ENCODE peak calls at places on chromosomes 5 and 9, in six cellular contexts. W, L, S, A, J and I are unnamed samples.

GRCh38 chr9:36995927-36996471 is 38.1 kb downstream of the PAX5 start:
- DNase-seq in W (peak; percentile 70), L (peak; percentile 36), S (no peak), A (no peak), J (peak; percentile 20), I (peak; percentile 45)

GRCh38 chr5:151204051-151204450 is 19.8 kb downstream of the CCDC69 start:
- DNase-seq in W (no peak), L (no peak), S (no peak), A (no peak), J (no peak), I (no peak)

GRCh38 chr5:32462618-32463017 is 18.1 kb upstream of the ZFR start:
- DNase-seq in W (peak; percentile 92), L (no peak), S (no peak), A (no peak), J (no peak), I (no peak)

GRCh38 chr9:4293293-4293931 is 6.5 kb downstream of the GLIS3 start:
- DNase-seq in W (peak; percentile 97), L (no peak), S (peak; percentile 67), A (no peak), J (no peak), I (no peak)

GRCh38 chr9:69036319-69036718 is 767 bp downstream of the FXN start:
- DNase-seq in W (peak; percentile 41), L (no peak), S (no peak), A (no peak), J (no peak), I (peak; percentile 47)

GRCh38 chr5:132263548-132264261 is 6.2 kb downstream of the PDLIM4 start:
- DNase-seq in W (peak; percentile 95), L (no peak), S (no peak), A (no peak), J (no peak), I (no peak)

GRCh38 chr9:3244963-3245653 is 280.7 kb downstream of the RFX3 start:
- DNase-seq in W (peak; percentile 15), L (no peak), S (no peak), A (peak; percentile 34), J (no peak), I (no peak)

GRCh38 chr5:163822548-163822947 is 317.1 kb downstream of the MAT2B start:
- DNase-seq in W (no peak), L (no peak), S (no peak), A (no peak), J (no peak), I (no peak)

GRCh38 chr5:51997908-51998307 is 614.7 kb downstream of the ISL1 start:
- DNase-seq in W (no peak), L (no peak), S (no peak), A (no peak), J (no peak), I (no peak)

GRCh38 chr9:133472753-133473378 is 6.0 kb downstream of the SLC2A6 start:
- DNase-seq in W (no peak), L (no peak), S (no peak), A (no peak), J (no peak), I (no peak)

GRCh38 chr9:129486496-129487306 is 134.2 kb downstream of the C9orf50 start:
- DNase-seq in W (peak; percentile 84), L (no peak), S (no peak), A (no peak), J (peak; percentile 86), I (no peak)

DNA sequence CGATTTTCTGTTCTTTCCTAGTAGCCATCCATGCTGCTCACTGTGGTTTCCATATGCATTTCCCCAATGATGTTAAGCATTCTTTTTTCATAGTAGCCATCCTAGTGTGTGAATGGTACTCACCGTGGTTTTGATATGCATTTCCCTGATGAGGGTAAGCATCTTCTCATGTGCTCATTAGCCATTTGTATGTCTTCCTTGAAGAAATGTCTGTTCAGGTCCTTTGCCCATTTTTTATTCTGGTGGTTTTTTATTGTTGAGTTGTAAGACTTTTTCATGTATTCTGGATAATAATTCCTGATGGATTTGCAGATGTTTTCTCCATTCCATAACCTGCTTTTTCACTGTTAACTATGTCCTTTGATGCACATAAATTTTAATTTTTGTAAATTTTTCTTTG is 108.0 kb downstream of the EHMT1 start:
- DNase-seq in W (no peak), L (no peak), S (no peak), A (no peak), J (no peak), I (no peak)
- H3K9me3 ChIP-seq in W (no peaks in the 10 kb centered on the region), L (no peaks in the 10 kb centered on the region), S (no peaks in the 10 kb centered on the region), A (peaks cover 9% of the 10 kb centered on the region), J (no peaks in the 10 kb centered on the region), I (no peaks in the 10 kb centered on the region)

GRCh38 chr5:124645396-124645795 is 101.0 kb downstream of the ZNF608 start:
- DNase-seq in W (no peak), L (no peak), S (no peak), A (peak; percentile 63), J (no peak), I (no peak)
- H3K9me3 ChIP-seq in W (no peaks in the 10 kb centered on the region), L (no peaks in the 10 kb centered on the region), S (no peaks in the 10 kb centered on the region), A (no peaks in the 10 kb centered on the region), J (no peaks in the 10 kb centered on the region), I (no peaks in the 10 kb centered on the region)

DNA sequence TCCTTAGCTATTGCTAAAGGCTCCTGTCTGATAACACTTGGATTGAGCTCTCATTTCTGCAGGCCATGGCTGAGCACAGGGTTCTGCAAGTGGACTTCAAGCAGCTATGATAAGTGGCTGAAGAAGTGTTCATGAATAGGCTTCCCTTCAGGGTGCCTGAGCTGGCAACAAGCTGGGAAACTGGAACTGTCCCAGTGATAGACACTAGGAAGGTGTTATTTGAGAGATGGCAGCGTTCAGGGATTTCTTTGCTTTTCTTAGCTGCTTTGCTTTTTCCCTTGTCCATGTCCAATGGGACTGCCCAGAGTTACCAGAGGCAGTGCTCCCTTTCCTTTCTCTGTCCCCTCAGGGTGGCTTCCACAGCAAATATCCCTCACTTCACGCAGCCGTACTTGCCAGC is 75.8 kb downstream of the INIP start:
- DNase-seq in W (no peak), L (no peak), S (no peak), A (no peak), J (no peak), I (no peak)
- H3K9me3 ChIP-seq in W (no peaks in the 10 kb centered on the region), L (peaks cover 19% of the 10 kb centered on the region), S (peaks cover 6% of the 10 kb centered on the region), A (peaks cover 2% of the 10 kb centered on the region), J (peaks cover 18% of the 10 kb centered on the region), I (no peaks in the 10 kb centered on the region)

DNA sequence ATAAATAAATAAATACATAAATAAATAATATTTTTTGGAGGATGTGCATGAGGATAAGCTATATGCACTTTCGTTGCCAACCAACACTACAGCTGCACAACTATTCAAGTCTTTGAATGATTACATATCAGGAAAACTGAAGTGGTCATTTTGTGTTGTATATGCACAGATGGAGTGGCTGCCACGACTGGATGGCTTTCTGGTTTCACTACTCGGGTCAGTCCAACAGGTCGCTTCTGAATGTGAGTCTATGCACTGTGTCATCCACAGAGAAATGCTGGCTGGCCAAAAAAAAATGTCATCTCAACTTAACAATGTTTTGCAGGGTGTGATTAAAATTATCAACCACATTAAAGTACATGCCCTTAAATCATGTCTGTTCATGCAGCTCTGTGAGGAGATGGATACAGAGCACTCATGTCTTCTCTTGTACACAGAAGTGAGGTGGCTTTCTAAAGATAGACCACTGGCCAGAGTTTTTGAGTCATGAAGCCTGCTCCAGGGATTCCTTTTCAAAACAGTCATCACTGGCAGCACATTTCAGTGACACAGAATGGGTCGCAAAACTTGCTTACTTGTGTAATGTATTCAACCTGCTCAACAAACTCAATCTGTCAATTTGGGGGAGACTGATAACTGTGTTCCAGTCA is 589.8 kb upstream of the CYLC2 start:
- DNase-seq in W (no peak), L (no peak), S (no peak), A (no peak), J (no peak), I (no peak)
- H3K9me3 ChIP-seq in W (no peaks in the 10 kb centered on the region), L (no peaks in the 10 kb centered on the region), S (no peaks in the 10 kb centered on the region), A (no peaks in the 10 kb centered on the region), J (peaks cover 12% of the 10 kb centered on the region), I (peaks cover 23% of the 10 kb centered on the region)

GRCh38 chr5:140796718-140797095 is 2.1 kb downstream of the PCDHA2 start:
- DNase-seq in W (no peak), L (no peak), S (no peak), A (no peak), J (no peak), I (no peak)

GRCh38 chr5:140794594-140795258 is at the start of gene PCDHA2:
- DNase-seq in W (peak; percentile 19), L (no peak), S (no peak), A (no peak), J (no peak), I (no peak)

GRCh38 chr5:140791111-140791510 is 3.5 kb upstream of the PCDHA2 start:
- DNase-seq in W (no peak), L (no peak), S (no peak), A (no peak), J (no peak), I (no peak)

GRCh38 chr5:140800816-140801493 is at the start of gene PCDHA3:
- DNase-seq in W (peak; percentile 33), L (no peak), S (no peak), A (no peak), J (no peak), I (peak; percentile 9)

DNA sequence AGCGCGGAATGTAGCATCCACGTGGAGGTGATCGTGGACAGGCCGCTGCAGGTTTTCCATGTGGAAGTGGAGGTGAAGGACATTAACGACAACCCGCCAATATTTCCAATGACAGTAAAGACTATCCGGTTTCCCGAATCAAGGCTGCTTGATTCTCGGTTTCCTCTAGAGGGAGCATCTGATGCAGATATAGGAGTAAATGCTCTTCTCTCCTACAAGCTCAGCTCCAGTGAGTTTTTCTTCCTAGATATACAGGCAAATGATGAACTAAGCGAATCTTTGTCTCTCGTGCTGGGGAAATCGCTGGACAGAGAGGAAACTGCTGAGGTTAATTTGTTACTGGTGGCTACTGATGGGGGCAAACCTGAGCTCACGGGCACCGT is 598 bp downstream of the PCDHA2 start:
- DNase-seq in W (peak; percentile 26), L (no peak), S (no peak), A (no peak), J (no peak), I (no peak)
- H3K9me3 ChIP-seq in W (no peaks in the 10 kb centered on the region), L (peaks cover 39% of the 10 kb centered on the region), S (peaks cover 15% of the 10 kb centered on the region), A (no peaks in the 10 kb centered on the region), J (peaks cover 88% of the 10 kb centered on the region), I (peaks cover 31% of the 10 kb centered on the region)

DNA sequence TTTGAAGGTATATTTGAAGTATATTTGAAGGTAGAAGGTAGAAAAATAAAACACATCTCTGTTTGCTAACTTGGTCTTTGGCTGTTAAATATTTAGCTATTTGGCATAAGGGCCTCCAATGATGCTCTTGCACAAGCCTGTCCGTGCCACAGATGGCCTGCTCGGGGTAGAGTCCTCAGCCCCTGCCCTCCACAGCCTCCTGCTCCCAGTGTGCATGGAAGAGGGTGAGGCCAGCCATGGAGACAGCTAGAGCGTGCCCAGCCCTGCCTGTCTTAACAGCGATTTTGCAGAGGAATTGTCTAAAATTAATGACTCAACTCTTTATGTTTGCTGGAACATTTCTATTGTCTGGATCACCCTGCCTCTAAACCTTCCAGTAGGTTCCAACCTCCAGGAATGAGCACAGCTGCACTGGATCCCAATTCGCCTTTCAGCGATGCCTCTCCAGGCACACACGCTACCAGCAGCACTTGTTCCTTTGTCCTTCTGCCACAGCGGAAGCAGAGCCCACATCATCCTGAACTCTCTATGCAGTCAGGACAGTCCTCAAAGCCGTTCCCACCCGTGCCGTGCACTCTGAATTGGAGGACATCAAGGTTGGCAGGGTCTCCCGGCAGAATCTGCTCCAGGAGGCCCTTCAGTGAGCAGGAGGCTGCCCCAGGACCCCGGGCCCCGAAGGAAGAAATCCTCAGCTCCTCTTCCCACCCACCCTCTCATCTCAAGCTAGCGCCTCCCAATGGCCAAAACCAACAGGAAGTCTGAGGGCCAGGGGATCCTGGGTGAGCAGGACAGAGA is 254.0 kb upstream of the IRX1 start:
- DNase-seq in W (no peak), L (no peak), S (no peak), A (no peak), J (no peak), I (no peak)
- H3K9me3 ChIP-seq in W (no peaks in the 10 kb centered on the region), L (no peaks in the 10 kb centered on the region), S (no peaks in the 10 kb centered on the region), A (peaks cover 1% of the 10 kb centered on the region), J (no peaks in the 10 kb centered on the region), I (no peaks in the 10 kb centered on the region)